ENCODE peak calls at places on chromosomes 2 and 18, in four cellular contexts. K is CD8-positive, alpha-beta T cell; G is IMR-90; R is effector memory CD4-positive, alpha-beta T cell. I is an unnamed sample.

GRCh38 chr18:74013955-74014354 is 133.7 kb downstream of the FBXO15 start:
- DNase-seq in K (no peak), G (peak; percentile 57), R (no peak), I (no peak)

GRCh38 chr2:152445791-152446201 is 110.8 kb downstream of the FMNL2 start:
- DNase-seq in K (no peak), G (peak; percentile 94), R (no peak), I (no peak)

GRCh38 chr2:204923957-204924356 is 378.7 kb downstream of the PARD3B start:
- DNase-seq in K (no peak), G (no peak), R (no peak), I (no peak)

GRCh38 chr2:133169527-133169926 is 398.7 kb downstream of the NCKAP5 start:
- DNase-seq in K (no peak), G (no peak), R (no peak), I (no peak)

GRCh38 chr2:27653397-27653796 is 10.0 kb downstream of the SUPT7L start:
- DNase-seq in K (no peak), G (peak; percentile 43), R (no peak), I (no peak)

GRCh38 chr2:69643602-69644505 is at the start of gene AAK1:
- DNase-seq in K (peak; percentile 83), G (peak; percentile 79), R (peak; percentile 67), I (peak; percentile 97)

GRCh38 chr18:12287684-12288405 is 20.2 kb upstream of the TUBB6 start:
- DNase-seq in K (no peak), G (peak; percentile 95), R (no peak), I (no peak)

GRCh38 chr2:20501974-20502373 is 55.1 kb downstream of the RHOB start:
- DNase-seq in K (no peak), G (peak; percentile 100), R (no peak), I (no peak)

GRCh38 chr2:102540882-102541281 is 67.9 kb downstream of the SLC9A4 start:
- DNase-seq in K (no peak), G (no peak), R (no peak), I (no peak)

GRCh38 chr2:151258121-151258520 is 3.5 kb downstream of the RBM43 start:
- DNase-seq in K (no peak), G (peak; percentile 91), R (no peak), I (no peak)

GRCh38 chr2:229282758-229283546 is 11.9 kb upstream of the PID1 start:
- DNase-seq in K (no peak), G (peak; percentile 74), R (no peak), I (no peak)

GRCh38 chr18:21074336-21075323 is 37.0 kb downstream of the ROCK1 start:
- DNase-seq in K (no peak), G (no peak), R (no peak), I (no peak)

GRCh38 chr2:66903126-66903654 is 468.3 kb downstream of the MEIS1 start:
- DNase-seq in K (no peak), G (no peak), R (no peak), I (no peak)

GRCh38 chr2:234292205-234292954 is 204.5 kb downstream of the ARL4C start:
- DNase-seq in K (peak; percentile 69), G (no peak), R (peak; percentile 68), I (no peak)

GRCh38 chr2:158460632-158461297 is 4.0 kb downstream of the PKP4 start:
- DNase-seq in K (no peak), G (no peak), R (no peak), I (no peak)

GRCh38 chr18:66993492-66993891 is 389.6 kb upstream of the CDH19 start:
- DNase-seq in K (no peak), G (no peak), R (no peak), I (no peak)

GRCh38 chr2:182368996-182369395 is 57.8 kb downstream of the PDE1A start:
- DNase-seq in K (no peak), G (no peak), R (no peak), I (no peak)

GRCh38 chr2:183148967-183149366 is 24.7 kb downstream of the NUP35 start:
- DNase-seq in K (no peak), G (peak; percentile 28), R (no peak), I (no peak)

GRCh38 chr18:48805826-48806535 is 144.8 kb downstream of the SMAD7 start:
- DNase-seq in K (no peak), G (no peak), R (no peak), I (no peak)
- H3K27ac ChIP-seq in K (no peak overlapping the region), G (no peak overlapping the region), R (no peak overlapping the region), I (peak overlapping the region; percentile 71)

DNA sequence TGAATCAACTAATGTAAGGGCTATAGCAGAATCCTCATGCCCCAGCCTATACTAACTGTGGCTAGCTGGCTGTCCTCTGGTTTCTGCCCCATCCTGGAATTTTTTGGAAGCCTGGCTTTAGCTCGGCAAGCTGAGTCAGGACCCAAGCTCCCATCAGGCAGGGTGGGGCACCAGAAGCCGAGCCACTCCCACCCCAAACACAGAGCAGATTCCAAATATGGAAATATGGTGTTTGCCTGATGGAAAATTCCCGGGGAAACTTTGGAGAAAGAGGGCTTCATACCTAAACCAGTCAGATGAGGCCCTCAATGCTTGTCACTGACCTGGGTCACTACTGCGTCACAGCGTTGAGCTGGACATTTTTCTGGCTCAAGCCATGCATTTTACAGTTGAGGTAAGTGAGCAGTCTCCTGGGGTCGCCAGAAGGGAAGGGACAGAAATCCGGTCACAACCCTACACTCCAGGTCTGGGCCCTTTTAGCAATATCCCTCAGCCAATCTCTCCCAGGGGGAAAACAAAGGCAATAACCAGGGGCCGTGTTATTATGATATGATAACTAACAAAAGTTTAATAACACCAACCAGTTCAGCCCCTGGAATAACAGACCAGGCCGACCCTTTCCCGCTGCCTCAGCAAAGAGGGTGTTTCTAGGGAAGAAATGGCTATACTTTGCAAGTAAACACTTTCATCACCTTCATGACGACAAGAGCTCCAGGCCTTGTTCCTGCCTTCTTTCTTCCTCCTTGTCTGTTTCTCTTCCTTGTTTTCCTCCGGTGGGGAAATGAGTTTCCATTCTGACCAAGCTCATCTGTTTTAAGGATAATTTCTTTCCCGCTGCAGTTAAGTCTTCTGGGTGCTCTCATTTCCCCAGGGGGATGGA is 37.7 kb downstream of the PSD4 start:
- DNase-seq in K (no peak), G (peak; percentile 49), R (no peak), I (no peak)
- H3K27ac ChIP-seq in K (no peak overlapping the region), G (no peak overlapping the region), R (no peak overlapping the region), I (no peak overlapping the region)

GRCh38 chr2:177692042-177692823 is 299.7 kb downstream of the AGPS start:
- DNase-seq in K (no peak), G (no peak), R (no peak), I (no peak)
- H3K27ac ChIP-seq in K (no peak overlapping the region), G (no peak overlapping the region), R (no peak overlapping the region), I (no peak overlapping the region)

GRCh38 chr2:235669269-235669831 is 175.5 kb downstream of the AGAP1 start:
- DNase-seq in K (peak; percentile 24), G (peak; percentile 58), R (peak; percentile 47), I (peak; percentile 45)

GRCh38 chr2:235668782-235669181 is 174.9 kb downstream of the AGAP1 start:
- DNase-seq in K (no peak), G (no peak), R (no peak), I (no peak)

GRCh38 chr2:235672720-235673119 is 178.9 kb downstream of the AGAP1 start:
- DNase-seq in K (no peak), G (no peak), R (no peak), I (no peak)

GRCh38 chr2:235669983-235670962 is 176.4 kb downstream of the AGAP1 start:
- DNase-seq in K (no peak), G (peak; percentile 81), R (no peak), I (peak; percentile 46)

DNA sequence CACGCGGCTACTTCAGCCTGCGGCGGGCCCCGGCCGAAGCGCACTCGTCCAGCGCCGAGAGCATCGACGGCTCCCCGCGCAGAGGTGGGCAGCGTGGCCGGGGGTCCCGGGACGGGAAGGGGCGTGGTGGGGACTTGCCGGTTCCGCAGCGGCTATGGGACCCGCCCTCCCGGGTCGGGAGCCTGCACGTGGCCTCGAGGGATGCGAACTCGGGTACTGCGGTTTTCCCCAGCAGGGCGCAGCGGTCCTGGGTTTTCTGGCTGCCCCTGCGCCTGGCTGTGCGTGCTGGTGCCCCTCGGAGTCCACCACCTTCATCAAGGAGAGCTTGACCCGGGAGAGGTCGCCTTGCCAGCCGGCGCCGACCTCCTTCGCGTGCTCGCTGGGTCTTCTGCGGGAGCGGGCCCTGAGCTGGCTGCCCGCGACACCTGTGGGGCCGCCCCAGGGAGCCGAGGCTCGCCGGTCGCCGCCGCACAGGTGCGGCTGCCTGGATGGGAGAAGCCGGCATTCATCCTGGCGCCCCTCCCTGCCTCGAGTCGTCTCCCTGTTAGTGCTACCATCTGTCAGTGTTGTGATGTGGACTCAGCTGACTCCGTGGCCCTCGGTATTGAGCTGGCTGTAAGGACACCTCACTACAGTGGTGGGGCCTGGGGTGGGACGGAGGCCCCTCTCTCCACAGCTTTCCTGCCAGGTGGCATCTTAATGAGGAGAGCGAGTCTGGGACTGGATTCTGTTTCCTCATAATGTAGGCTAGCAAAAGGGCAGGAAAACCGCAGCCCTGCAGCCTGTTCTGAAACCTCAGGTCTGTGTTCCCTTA is 177.3 kb downstream of the AGAP1 start:
- DNase-seq in K (no peak), G (no peak), R (no peak), I (no peak)
- H3K27ac ChIP-seq in K (no peak overlapping the region), G (no peak overlapping the region), R (no peak overlapping the region), I (peak overlapping the region; percentile 26)

GRCh38 chr18:68499141-68499540 is 215.8 kb downstream of the TMX3 start:
- DNase-seq in K (no peak), G (no peak), R (no peak), I (no peak)
- H3K27ac ChIP-seq in K (no peak overlapping the region), G (no peak overlapping the region), R (no peak overlapping the region), I (no peak overlapping the region)

GRCh38 chr2:189614585-189614984 is 34.0 kb upstream of the SLC40A1 start:
- DNase-seq in K (no peak), G (no peak), R (no peak), I (no peak)
- H3K27ac ChIP-seq in K (no peak overlapping the region), G (no peak overlapping the region), R (no peak overlapping the region), I (no peak overlapping the region)

GRCh38 chr18:76981388-76981968 is 151.1 kb downstream of the MBP start:
- DNase-seq in K (no peak), G (peak; percentile 7), R (no peak), I (no peak)
- H3K27ac ChIP-seq in K (no peak overlapping the region), G (no peak overlapping the region), R (no peak overlapping the region), I (no peak overlapping the region)

DNA sequence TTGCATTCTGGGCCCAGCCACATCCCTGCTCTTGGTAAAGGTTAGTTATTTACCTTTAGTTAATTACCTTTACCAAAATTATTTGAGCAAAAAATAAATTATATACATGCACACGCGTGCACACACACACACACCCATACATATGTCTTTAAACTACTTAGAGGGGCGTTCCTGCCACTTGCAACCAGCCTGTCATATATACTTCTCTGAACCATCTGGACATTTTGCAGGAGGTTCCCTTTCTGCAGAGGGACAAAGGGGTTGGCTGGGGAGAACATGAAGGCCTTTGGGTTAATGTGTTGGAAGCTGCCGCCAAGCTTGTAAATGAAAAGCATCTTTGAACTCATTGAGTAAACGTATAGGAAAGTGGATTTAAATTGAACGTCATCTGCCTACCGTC is 46.3 kb downstream of the SERTAD2 start:
- DNase-seq in K (no peak), G (no peak), R (no peak), I (no peak)
- H3K27ac ChIP-seq in K (no peak overlapping the region), G (no peak overlapping the region), R (no peak overlapping the region), I (no peak overlapping the region)